ENCODE peak calls at places on chromosome 15, in nine cellular contexts. G is AG04450; K is adrenal gland; X is stomach; Y is CD8-positive, alpha-beta T cell; M is MM.1S; J is GM23248; T is PC-9; V is lower lobe of right lung. P is an unnamed sample. For H3K27me3, the result is how much of the 10 kb centered on the place peaks cover.

GRCh38 chr15:72450805-72451204 is 23.3 kb upstream of the ARIH1 start:
- DNase-seq in Y (no peak), M (no peak), T (peak), V (no peak), G (no peak), X (no peak), K (no peak), J (no peak), P (no peak)

GRCh38 chr15:99438691-99439523 is 126.9 kb upstream of the MEF2A start:
- DNase-seq in G (no peak), J (peak), Y (no peak), M (no peak), V (no peak), X (peak), T (no peak), K (no peak), P (no peak)

GRCh38 chr15:96585634-96586386 is 255.3 kb downstream of the NR2F2 start:
- DNase-seq in X (no peak), G (no peak), J (peak), V (no peak), T (no peak), K (peak), Y (no peak), M (no peak), P (no peak)

GRCh38 chr15:75008249-75009017 is 13.1 kb downstream of the SCAMP5 start:
- DNase-seq in M (peak), V (no peak), X (no peak), J (no peak), Y (no peak), K (no peak), G (no peak), T (no peak), P (no peak)

GRCh38 chr15:32652178-32652577 is 10.7 kb downstream of the SCG5 start:
- DNase-seq in M (no peak), Y (no peak), J (no peak), K (no peak), T (peak), G (no peak), X (no peak), V (no peak), P (no peak)

GRCh38 chr15:91515188-91515754 is 338.2 kb upstream of the SLCO3A1 start:
- DNase-seq in M (peak), X (no peak), K (peak), V (no peak), J (peak), G (peak), T (peak), Y (no peak), P (peak)

GRCh38 chr15:48800811-48801460 is 9.9 kb downstream of the CEP152 start:
- DNase-seq in M (peak), G (no peak), K (no peak), Y (no peak), X (no peak), J (peak), V (no peak), T (no peak), P (no peak)

GRCh38 chr15:25244731-25245585 is 193.9 kb downstream of the UBE3A start:
- DNase-seq in Y (no peak), X (peak), J (no peak), T (no peak), M (no peak), K (no peak), G (no peak), V (peak), P (peak)

GRCh38 chr15:47788685-47789084 is 71.4 kb downstream of the SEMA6D start:
- DNase-seq in J (no peak), K (no peak), G (no peak), T (no peak), V (no peak), X (no peak), M (no peak), Y (no peak), P (no peak)

GRCh38 chr15:47516576-47517371 is 200.5 kb upstream of the SEMA6D start:
- DNase-seq in J (peak), T (no peak), K (no peak), G (no peak), Y (no peak), V (no peak), X (no peak), M (no peak), P (no peak)

GRCh38 chr15:49490963-49491362 is 67.9 kb downstream of the FGF7 start:
- DNase-seq in G (no peak), M (no peak), X (no peak), T (no peak), Y (no peak), V (no peak), J (peak), K (no peak), P (no peak)

GRCh38 chr15:66841953-66842681 is 140.1 kb downstream of the SMAD6 start:
- DNase-seq in Y (no peak), T (peak), V (peak), J (peak), G (peak), K (peak), X (peak), M (no peak), P (peak)

GRCh38 chr15:51076898-51077564 is 17.7 kb downstream of the TNFAIP8L3 start:
- DNase-seq in M (peak), G (no peak), V (peak), Y (no peak), J (no peak), X (peak), K (peak), T (no peak), P (peak)

GRCh38 chr15:77032052-77032646 is 37.2 kb downstream of the PSTPIP1 start:
- DNase-seq in G (no peak), X (peak), V (peak), J (no peak), Y (no peak), K (no peak), T (no peak), M (no peak), P (no peak)

GRCh38 chr15:40272713-40273056 is 10.2 kb downstream of the ANKRD63 start:
- DNase-seq in K (no peak), X (no peak), T (no peak), J (no peak), V (no peak), M (peak), G (no peak), Y (no peak), P (peak)

GRCh38 chr15:29821416-29822099 is 710 bp downstream of the TJP1 start:
- DNase-seq in G (peak), X (peak), Y (no peak), V (peak), T (peak), K (peak), J (peak), M (peak), P (peak)

GRCh38 chr15:51097553-51098330 is 3.0 kb upstream of the TNFAIP8L3 start:
- DNase-seq in M (no peak), Y (no peak), T (no peak), G (no peak), X (no peak), K (no peak), J (peak), V (no peak), P (no peak)

GRCh38 chr15:77966540-77967290 is 110.8 kb downstream of the TBC1D2B start:
- DNase-seq in T (no peak), J (peak), M (peak), G (peak), X (no peak), K (peak), Y (peak), V (no peak), P (no peak)

GRCh38 chr15:29132786-29133185 is 136.8 kb downstream of the NSMCE3 start:
- DNase-seq in G (no peak), X (no peak), V (peak), Y (no peak), T (no peak), M (no peak), J (no peak), K (no peak), P (no peak)

GRCh38 chr15:78937132-78937739 is 7.6 kb downstream of the CTSH start:
- DNase-seq in J (no peak), Y (no peak), G (no peak), X (no peak), V (peak), K (no peak), M (no peak), T (no peak), P (no peak)

GRCh38 chr15:91970142-91970541 is 116.6 kb downstream of the SLCO3A1 start:
- DNase-seq in Y (no peak), G (peak), J (peak), T (no peak), K (peak), X (peak), V (no peak), M (no peak), P (no peak)

GRCh38 chr15:40847225-40847961 is 3.5 kb downstream of the SPINT1 start:
- DNase-seq in T (peak), V (peak), K (peak), J (no peak), G (no peak), Y (no peak), M (peak), X (peak), P (peak)

GRCh38 chr15:81074773-81075172 is 59.3 kb upstream of the CFAP161 start:
- DNase-seq in V (no peak), M (no peak), T (no peak), Y (no peak), G (no peak), K (no peak), X (no peak), J (peak), P (no peak)

GRCh38 chr15:95946241-95946640 is 384.3 kb upstream of the NR2F2 start:
- DNase-seq in K (no peak), G (no peak), M (no peak), V (no peak), X (no peak), Y (no peak), T (no peak), J (peak), P (no peak)

GRCh38 chr15:22808761-22809280 is 22.4 kb downstream of the NIPA1 start:
- DNase-seq in T (no peak), M (no peak), X (no peak), J (no peak), Y (no peak), K (no peak), G (no peak), V (no peak), P (no peak)

GRCh38 chr15:34337557-34338306 is at the start of gene SLC12A6:
- DNase-seq in J (peak), M (peak), K (peak), Y (peak), G (peak), X (peak), V (peak), T (peak), P (peak)

GRCh38 chr15:87563840-87564239 is 692.7 kb downstream of the NTRK3 start:
- DNase-seq in G (no peak), Y (no peak), V (no peak), T (no peak), J (no peak), X (no peak), K (no peak), M (no peak), P (no peak)

GRCh38 chr15:48795901-48796300 is 15.0 kb downstream of the CEP152 start:
- DNase-seq in V (no peak), K (no peak), Y (no peak), T (no peak), G (no peak), X (no peak), J (no peak), M (no peak), P (no peak)

GRCh38 chr15:67085818-67086649 is 20.6 kb downstream of the SMAD3 start:
- DNase-seq in K (no peak), Y (no peak), V (no peak), M (peak), G (peak), J (peak), X (no peak), T (peak), P (no peak)

GRCh38 chr15:25796395-25796794 is 66.7 kb downstream of the ATP10A start:
- DNase-seq in K (no peak), V (no peak), M (no peak), J (no peak), T (no peak), X (no peak), G (no peak), Y (no peak), P (no peak)

GRCh38 chr15:79168922-79169322 is 78.3 kb upstream of the RASGRF1 start:
- DNase-seq in T (peak), V (no peak), G (no peak), K (no peak), Y (no peak), X (no peak), M (no peak), J (peak), P (peak)

GRCh38 chr15:100786901-100787566 is 92.6 kb upstream of the ALDH1A3 start:
- DNase-seq in K (no peak), X (no peak), T (no peak), G (no peak), J (no peak), Y (no peak), V (no peak), M (no peak), P (no peak)

GRCh38 chr15:29939404-29939803 is 117.1 kb upstream of the TJP1 start:
- DNase-seq in G (no peak), J (peak), Y (no peak), T (peak), X (no peak), M (no peak), K (no peak), V (no peak), P (no peak)

GRCh38 chr15:94924971-94925593 is 693.7 kb downstream of the MCTP2 start:
- DNase-seq in V (no peak), J (no peak), K (peak), G (no peak), M (no peak), Y (no peak), X (no peak), T (no peak), P (peak)

GRCh38 chr15:70254186-70254974 is 156.7 kb upstream of the TLE3 start:
- DNase-seq in V (no peak), M (no peak), K (no peak), X (no peak), T (no peak), J (no peak), Y (no peak), G (no peak), P (no peak)

GRCh38 chr15:70251246-70251990 is 153.7 kb upstream of the TLE3 start:
- DNase-seq in T (no peak), J (no peak), X (no peak), G (no peak), V (no peak), K (peak), Y (no peak), M (no peak), P (no peak)

GRCh38 chr15:70252936-70253280 is 155.2 kb upstream of the TLE3 start:
- DNase-seq in M (no peak), X (no peak), V (no peak), Y (no peak), T (no peak), K (no peak), J (no peak), G (no peak), P (no peak)

GRCh38 chr15:70252056-70252935 is 154.6 kb upstream of the TLE3 start:
- DNase-seq in G (no peak), T (no peak), X (peak), K (no peak), Y (no peak), V (no peak), M (no peak), J (no peak), P (no peak)

GRCh38 chr15:70253461-70254156 is 155.9 kb upstream of the TLE3 start:
- DNase-seq in G (no peak), T (no peak), Y (no peak), J (no peak), X (no peak), V (no peak), K (no peak), M (no peak), P (no peak)
- H3K27me3 ChIP-seq in G (under half), T (under half), Y (under half), J (under half), X (under half), V (under half), K (under half), M (under half), P (under half)

GRCh38 chr15:39270976-39271375 is 309.9 kb upstream of the THBS1 start:
- DNase-seq in G (peak), J (peak), X (no peak), M (no peak), Y (no peak), K (no peak), T (peak), V (no peak), P (no peak)

GRCh38 chr15:39269352-39269751 is 311.5 kb upstream of the THBS1 start:
- DNase-seq in V (no peak), J (no peak), X (no peak), K (no peak), T (no peak), G (no peak), Y (no peak), M (no peak), P (peak)

GRCh38 chr15:39269821-39270220 is 311.1 kb upstream of the THBS1 start:
- DNase-seq in X (no peak), V (no peak), M (no peak), K (no peak), T (no peak), J (no peak), Y (no peak), G (no peak), P (no peak)

GRCh38 chr15:39272901-39273300 is 308.0 kb upstream of the THBS1 start:
- DNase-seq in X (no peak), G (no peak), K (no peak), J (no peak), M (no peak), Y (no peak), V (no peak), T (no peak), P (peak)

DNA sequence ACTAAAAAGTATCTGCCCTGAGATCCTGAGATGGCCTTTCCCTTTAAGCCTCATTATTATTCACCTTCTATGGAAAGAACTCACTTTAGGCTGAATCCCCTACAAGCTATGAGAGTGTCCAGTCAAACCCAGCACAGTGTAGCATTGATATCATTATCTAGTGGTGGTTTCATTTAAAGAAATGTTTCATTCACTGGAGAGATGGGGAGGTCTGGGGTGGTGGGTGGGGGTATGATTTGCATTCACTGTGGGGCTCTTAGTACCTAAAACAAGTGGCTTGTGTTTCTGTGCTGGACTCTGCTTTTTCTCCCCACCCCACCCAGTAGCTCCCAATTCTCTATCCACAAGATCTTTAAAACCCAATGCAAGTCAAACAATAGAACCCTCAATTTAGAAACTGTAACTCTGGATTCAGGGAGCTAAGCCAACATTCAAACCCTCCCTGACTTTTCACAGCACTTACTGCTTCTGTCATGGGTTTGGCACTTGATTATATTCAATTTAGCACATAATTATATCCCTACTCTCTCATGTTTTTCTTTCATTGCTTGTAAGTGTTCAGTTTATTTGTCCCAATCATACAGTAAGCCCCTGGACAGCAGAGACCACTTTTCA is 310.6 kb upstream of the THBS1 start:
- DNase-seq in T (no peak), J (peak), M (no peak), Y (no peak), V (no peak), K (no peak), X (no peak), G (no peak), P (no peak)
- H3K27ac ChIP-seq in T (no peak), J (peak), M (no peak), Y (no peak), V (no peak), K (no peak), X (no peak), G (peak), P (peak)

GRCh38 chr15:42139596-42139995 is 16.8 kb downstream of the PLA2G4F start:
- DNase-seq in J (no peak), T (no peak), K (no peak), M (no peak), X (peak), Y (no peak), G (no peak), V (no peak), P (no peak)
- H3K27me3 ChIP-seq in J (under half), T (under half), K (under half), M (under half), X (under half), Y (under half), G (under half), V (under half), P (under half)

GRCh38 chr15:43277231-43277823 is 10.6 kb upstream of the TGM5 start:
- DNase-seq in G (no peak), V (no peak), Y (no peak), K (no peak), T (no peak), X (no peak), J (no peak), M (no peak), P (no peak)
- H3K27ac ChIP-seq in G (no peak), V (no peak), Y (no peak), K (no peak), T (no peak), X (no peak), J (no peak), M (no peak), P (no peak)

GRCh38 chr15:70476441-70476840 is 286.9 kb downstream of the UACA start:
- DNase-seq in X (no peak), J (no peak), V (no peak), G (no peak), Y (no peak), K (no peak), M (no peak), T (no peak), P (no peak)
- H3K27me3 ChIP-seq in X (under half), J (under half), V (under half), G (under half), Y (under half), K (under half), M (under half), T (under half), P (under half)

GRCh38 chr15:57298204-57298603 is 78.1 kb upstream of the CGNL1 start:
- DNase-seq in J (peak), M (no peak), G (peak), T (no peak), V (no peak), X (no peak), Y (no peak), K (no peak), P (no peak)

GRCh38 chr15:57297163-57297593 is 79.1 kb upstream of the CGNL1 start:
- DNase-seq in M (no peak), K (no peak), X (no peak), V (no peak), J (no peak), Y (no peak), G (no peak), T (no peak), P (no peak)

GRCh38 chr15:57297630-57298029 is 78.7 kb upstream of the CGNL1 start:
- DNase-seq in G (no peak), V (no peak), X (no peak), Y (no peak), M (no peak), J (no peak), T (no peak), K (no peak), P (no peak)

GRCh38 chr15:57298843-57299550 is 77.3 kb upstream of the CGNL1 start:
- DNase-seq in Y (no peak), T (no peak), G (no peak), M (no peak), K (no peak), V (no peak), J (no peak), X (no peak), P (no peak)

GRCh38 chr15:57296473-57297162 is 79.7 kb upstream of the CGNL1 start:
- DNase-seq in K (no peak), V (no peak), T (no peak), G (no peak), Y (no peak), J (no peak), M (no peak), X (no peak), P (no peak)
- H3K27ac ChIP-seq in K (no peak), V (no peak), T (no peak), G (no peak), Y (no peak), J (no peak), M (no peak), X (no peak), P (peak)

DNA sequence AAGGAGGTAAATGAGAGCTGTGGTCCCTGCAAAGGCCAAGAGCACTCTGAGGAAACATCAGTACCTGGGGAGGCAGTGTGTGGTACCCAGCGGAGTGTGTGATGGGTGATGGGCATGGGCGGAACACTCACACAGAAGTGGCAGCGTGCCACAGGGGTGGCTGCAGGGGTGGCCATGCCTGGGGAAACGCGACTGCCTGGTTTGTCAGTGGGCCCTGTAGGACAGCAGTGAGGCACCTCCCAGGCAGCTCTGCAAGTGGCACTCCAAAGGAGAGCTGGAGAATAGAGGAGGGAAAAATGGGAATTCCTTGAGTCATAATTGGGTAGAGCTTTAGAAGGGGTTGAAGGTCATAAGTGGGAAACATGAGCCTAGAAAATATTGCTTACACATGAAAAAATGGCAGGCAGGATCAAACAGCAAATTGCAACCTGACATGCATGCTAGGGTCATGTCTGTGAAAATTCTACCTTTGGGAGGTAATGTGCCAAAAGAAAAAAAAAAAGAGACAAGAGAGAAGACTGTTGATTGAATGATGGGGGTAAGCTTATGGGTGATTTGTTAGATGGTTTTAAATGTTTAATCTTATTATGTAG is 138.4 kb downstream of the RPLP1 start:
- DNase-seq in V (no peak), J (no peak), T (no peak), K (no peak), X (no peak), G (no peak), Y (no peak), M (no peak), P (no peak)
- H3K27me3 ChIP-seq in V (under half), J (under half), T (under half), K (under half), X (under half), G (under half), Y (under half), M (under half), P (under half)

GRCh38 chr15:68354923-68355322 is 77.0 kb downstream of the ITGA11 start:
- DNase-seq in M (no peak), K (no peak), G (peak), T (peak), V (no peak), X (no peak), Y (no peak), J (peak), P (no peak)
- H3K27ac ChIP-seq in M (no peak), K (no peak), G (peak), T (peak), V (no peak), X (no peak), Y (no peak), J (peak), P (no peak)

GRCh38 chr15:63395730-63396545 is 14.3 kb upstream of the CA12 start:
- DNase-seq in X (no peak), K (no peak), Y (no peak), V (no peak), M (no peak), G (no peak), J (no peak), T (peak), P (no peak)
- H3K27me3 ChIP-seq in X (under half), K (under half), Y (under half), V (under half), M (under half), G (under half), J (under half), T (under half), P (under half)